ENCODE peak calls at places on chromosomes 6 and 20, in six cellular contexts. One of them, this sample, is unnamed.

GRCh38 chr6:5053038-5053437 is 32.1 kb upstream of the PPP1R3G start:
- DNase-seq in kidney glomerular epithelial cell: no peak
- DNase-seq in BJ: no peak
- DNase-seq in lower lobe of right lung: no peak
- DNase-seq in nucleus accumbens: no peak
- DNase-seq in pons: no peak
- DNase-seq in this sample: no peak

GRCh38 chr6:39310542-39310941 is 3.7 kb downstream of the KCNK17 start:
- DNase-seq in kidney glomerular epithelial cell: no peak
- DNase-seq in BJ: no peak
- DNase-seq in lower lobe of right lung: no peak
- DNase-seq in nucleus accumbens: no peak
- DNase-seq in pons: no peak
- DNase-seq in this sample: no peak

GRCh38 chr6:15066433-15067337 is 179.2 kb upstream of the JARID2 start:
- DNase-seq in kidney glomerular epithelial cell: no peak
- DNase-seq in BJ: no peak
- DNase-seq in lower lobe of right lung: peak
- DNase-seq in nucleus accumbens: no peak
- DNase-seq in pons: peak
- DNase-seq in this sample: peak

GRCh38 chr6:36956111-36956820 is 1.7 kb downstream of the PI16 start:
- DNase-seq in kidney glomerular epithelial cell: no peak
- DNase-seq in BJ: no peak
- DNase-seq in lower lobe of right lung: no peak
- DNase-seq in nucleus accumbens: no peak
- DNase-seq in pons: no peak
- DNase-seq in this sample: peak

GRCh38 chr20:9141916-9142315 is 73.0 kb downstream of the PLCB4 start:
- DNase-seq in kidney glomerular epithelial cell: no peak
- DNase-seq in BJ: no peak
- DNase-seq in lower lobe of right lung: no peak
- DNase-seq in nucleus accumbens: no peak
- DNase-seq in pons: no peak
- DNase-seq in this sample: no peak

GRCh38 chr6:148935705-148936306 is 189.0 kb downstream of the UST start:
- DNase-seq in kidney glomerular epithelial cell: peak
- DNase-seq in BJ: no peak
- DNase-seq in lower lobe of right lung: no peak
- DNase-seq in nucleus accumbens: no peak
- DNase-seq in pons: no peak
- DNase-seq in this sample: no peak

GRCh38 chr20:46308258-46309157 is at the start of gene CDH22:
- DNase-seq in kidney glomerular epithelial cell: no peak
- DNase-seq in BJ: no peak
- DNase-seq in lower lobe of right lung: peak
- DNase-seq in nucleus accumbens: peak
- DNase-seq in pons: peak
- DNase-seq in this sample: no peak

GRCh38 chr6:43491750-43492661 is 14.6 kb downstream of the TJAP1 start:
- DNase-seq in kidney glomerular epithelial cell: no peak
- DNase-seq in BJ: no peak
- DNase-seq in lower lobe of right lung: peak
- DNase-seq in nucleus accumbens: peak
- DNase-seq in pons: peak
- DNase-seq in this sample: peak

GRCh38 chr6:118123503-118124037 is 216.5 kb downstream of the SLC35F1 start:
- DNase-seq in kidney glomerular epithelial cell: no peak
- DNase-seq in BJ: no peak
- DNase-seq in lower lobe of right lung: no peak
- DNase-seq in nucleus accumbens: no peak
- DNase-seq in pons: no peak
- DNase-seq in this sample: no peak

GRCh38 chr6:117536317-117536716 is 53.8 kb downstream of the DCBLD1 start:
- DNase-seq in kidney glomerular epithelial cell: peak
- DNase-seq in BJ: no peak
- DNase-seq in lower lobe of right lung: no peak
- DNase-seq in nucleus accumbens: no peak
- DNase-seq in pons: no peak
- DNase-seq in this sample: no peak